ENCODE peak calls at places on chromosomes 16 and 17, in seven cellular contexts. E, G, X, S, W, L and C are unnamed samples.

GRCh38 chr17:10349403-10349802 is 23.4 kb downstream of the MYH13 start:
- DNase-seq in W (peak), L (peak), G (no peak), X (no peak), S (no peak), E (no peak), C (no peak)

GRCh38 chr16:1363501-1364041 is 11.8 kb downstream of the GNPTG start:
- DNase-seq in G (peak), L (peak), W (peak), X (peak), S (peak), E (peak), C (peak)

GRCh38 chr17:77596491-77597420 is 361.7 kb upstream of the TNRC6C start:
- DNase-seq in G (no peak), E (no peak), S (no peak), X (no peak), L (no peak), W (no peak), C (no peak)

GRCh38 chr17:51640108-51640622 is 379.8 kb downstream of the UTP18 start:
- DNase-seq in E (peak), W (peak), X (no peak), G (peak), S (peak), L (peak), C (peak)

GRCh38 chr17:40035162-40035559 is 19.0 kb downstream of the MED24 start:
- DNase-seq in G (peak), S (no peak), X (peak), E (no peak), W (peak), L (peak), C (peak)

GRCh38 chr17:44584498-44584897 is 27.2 kb downstream of the FZD2 start:
- DNase-seq in S (no peak), G (no peak), L (no peak), W (no peak), X (no peak), E (no peak), C (no peak)

GRCh38 chr17:41984454-41984853 is 17.9 kb downstream of the CNP start:
- DNase-seq in S (no peak), X (no peak), W (no peak), E (no peak), L (no peak), G (no peak), C (no peak)

GRCh38 chr17:13477180-13477611 is 124.5 kb downstream of the HS3ST3A1 start:
- DNase-seq in L (no peak), E (no peak), G (no peak), X (peak), W (no peak), S (peak), C (no peak)

GRCh38 chr17:59370580-59371299 is 39.3 kb downstream of the YPEL2 start:
- DNase-seq in X (no peak), L (peak), G (no peak), S (no peak), W (no peak), E (no peak), C (no peak)

GRCh38 chr16:2090819-2091721 is 43.3 kb downstream of the TSC2 start:
- DNase-seq in X (no peak), W (peak), E (peak), S (no peak), G (no peak), L (peak), C (peak)

GRCh38 chr16:25027781-25028180 is 12.6 kb upstream of the ARHGAP17 start:
- DNase-seq in L (no peak), S (no peak), E (no peak), W (no peak), G (no peak), X (no peak), C (no peak)

GRCh38 chr17:72338847-72339790 is 218.3 kb downstream of the SOX9 start:
- DNase-seq in X (peak), W (peak), G (peak), L (no peak), E (peak), S (peak), C (no peak)

GRCh38 chr17:38883592-38884526 is 14.0 kb downstream of the LASP1 start:
- DNase-seq in G (no peak), L (peak), S (peak), E (no peak), W (no peak), X (no peak), C (no peak)

GRCh38 chr17:73412914-73413313 is 101.1 kb upstream of the CDC42EP4 start:
- DNase-seq in S (no peak), G (no peak), L (no peak), W (no peak), E (no peak), X (no peak), C (no peak)

GRCh38 chr16:71645450-71645849 is 19.5 kb downstream of the MARVELD3 start:
- DNase-seq in E (no peak), W (peak), L (peak), G (peak), S (peak), X (peak), C (peak)

GRCh38 chr17:79137791-79138190 is 63.2 kb downstream of the ENGASE start:
- DNase-seq in W (peak), X (no peak), S (no peak), E (no peak), G (no peak), L (no peak), C (no peak)

GRCh38 chr16:68644715-68645493 is at the start of gene CDH3:
- DNase-seq in W (peak), G (no peak), E (peak), X (no peak), L (peak), S (peak), C (no peak)

GRCh38 chr16:29820271-29820701 is at the start of gene MVP:
- DNase-seq in L (no peak), S (peak), W (peak), E (peak), G (peak), X (peak), C (peak)

GRCh38 chr17:81247339-81247990 is 8.3 kb downstream of the NDUFAF8 start:
- DNase-seq in W (no peak), L (no peak), S (no peak), G (no peak), X (no peak), E (no peak), C (no peak)

GRCh38 chr16:65641049-65641448 is 519.2 kb upstream of the CDH11 start:
- DNase-seq in G (no peak), L (no peak), S (no peak), X (no peak), E (no peak), W (no peak), C (no peak)

GRCh38 chr17:8720596-8720995 is 24.0 kb downstream of the CCDC42 start:
- DNase-seq in G (no peak), W (no peak), S (no peak), E (no peak), L (no peak), X (no peak), C (no peak)

GRCh38 chr17:17114592-17115225 is 72.5 kb downstream of the MPRIP start:
- DNase-seq in X (no peak), E (no peak), S (no peak), L (no peak), W (no peak), G (no peak), C (no peak)

GRCh38 chr17:59620518-59621259 is 994 bp downstream of the CLTC start:
- DNase-seq in E (peak), S (peak), G (peak), X (no peak), L (peak), W (peak), C (peak)

GRCh38 chr16:75060708-75061107 is 55.9 kb downstream of the LDHD start:
- DNase-seq in X (no peak), W (no peak), G (no peak), L (no peak), S (no peak), E (no peak), C (no peak)

GRCh38 chr17:27572665-27573064 is 58.3 kb upstream of the LGALS9 start:
- DNase-seq in L (no peak), W (no peak), S (no peak), E (no peak), X (peak), G (no peak), C (no peak)

GRCh38 chr17:39688945-39689344 is 1.1 kb upstream of the PGAP3 start:
- DNase-seq in W (no peak), E (no peak), L (peak), G (no peak), S (no peak), X (no peak), C (no peak)

GRCh38 chr16:9755076-9755475 is 427.2 kb downstream of the GRIN2A start:
- DNase-seq in E (no peak), L (no peak), G (no peak), S (no peak), W (no peak), X (no peak), C (no peak)

GRCh38 chr17:50181155-50181554 is 15.3 kb downstream of the SGCA start:
- DNase-seq in G (no peak), E (no peak), L (no peak), S (no peak), W (no peak), X (no peak), C (no peak)

GRCh38 chr16:51045186-51045585 is 105.9 kb downstream of the SALL1 start:
- DNase-seq in L (no peak), E (no peak), S (no peak), W (no peak), G (no peak), X (no peak), C (no peak)

GRCh38 chr17:2020721-2021120 is 4.4 kb downstream of the RTN4RL1 start:
- DNase-seq in E (no peak), G (no peak), W (no peak), X (no peak), L (no peak), S (no peak), C (no peak)
- H3K4me2 ChIP-seq in E (no peak), G (no peak), W (no peak), X (no peak), L (no peak), S (no peak), C (no peak)

GRCh38 chr17:57356722-57357391 is 100.5 kb downstream of the MSI2 start:
- DNase-seq in X (no peak), W (no peak), G (no peak), E (no peak), S (no peak), L (peak), C (peak)

GRCh38 chr17:57356153-57356721 is 99.9 kb downstream of the MSI2 start:
- DNase-seq in L (no peak), E (no peak), W (no peak), X (no peak), S (no peak), G (no peak), C (peak)

GRCh38 chr17:57352658-57353057 is 96.3 kb downstream of the MSI2 start:
- DNase-seq in E (no peak), L (no peak), W (no peak), S (no peak), G (no peak), X (no peak), C (no peak)

GRCh38 chr17:57355090-57355859 is 99.0 kb downstream of the MSI2 start:
- DNase-seq in L (no peak), S (no peak), E (no peak), G (no peak), X (no peak), W (no peak), C (peak)

DNA sequence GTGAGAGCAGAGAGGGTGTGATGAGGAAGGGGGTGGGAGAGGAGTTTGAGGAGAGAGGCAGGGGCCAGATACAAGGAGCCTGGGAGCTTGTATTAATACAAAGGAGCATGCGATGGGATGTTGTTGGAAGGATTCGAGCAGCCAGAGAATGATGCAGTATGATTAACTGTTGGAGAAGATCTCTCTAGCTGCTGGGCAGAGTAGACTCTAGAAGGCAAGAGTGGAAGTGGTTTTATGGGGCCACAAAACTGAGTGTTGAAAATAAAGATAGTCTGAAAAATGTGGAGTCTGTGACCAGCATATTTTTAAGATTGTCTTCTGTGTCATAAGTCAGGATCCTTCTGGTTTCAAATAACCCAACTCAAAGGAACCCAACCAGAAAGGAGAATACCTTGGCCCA is 98.3 kb downstream of the MSI2 start:
- DNase-seq in S (no peak), E (no peak), W (no peak), X (no peak), L (no peak), G (no peak), C (peak)
- H3K4me3 ChIP-seq in S (no peak), E (no peak), W (no peak), X (no peak), L (no peak), G (no peak), C (no peak)

GRCh38 chr17:1377334-1377733 is 22.7 kb downstream of the YWHAE start:
- DNase-seq in S (no peak), L (no peak), E (no peak), X (no peak), W (no peak), G (no peak), C (peak)
- H3K4me2 ChIP-seq in S (no peak), L (no peak), E (no peak), X (peak), W (no peak), G (no peak), C (peak)

GRCh38 chr16:86498661-86499493 is 11.4 kb upstream of the FOXF1 start:
- DNase-seq in S (no peak), L (peak), W (no peak), G (no peak), X (peak), E (no peak), C (no peak)
- H3K4me3 ChIP-seq in S (no peak), L (no peak), W (no peak), G (peak), X (peak), E (no peak), C (no peak)

GRCh38 chr17:28747801-28748750 is 4.3 kb downstream of the TRAF4 start:
- DNase-seq in L (no peak), G (no peak), E (no peak), W (no peak), S (no peak), X (no peak), C (no peak)

GRCh38 chr17:28751600-28752366 is 8.0 kb downstream of the TRAF4 start:
- DNase-seq in X (no peak), L (no peak), E (no peak), G (no peak), W (no peak), S (no peak), C (no peak)

GRCh38 chr17:28749516-28750177 is 5.8 kb downstream of the TRAF4 start:
- DNase-seq in S (no peak), G (no peak), E (no peak), X (no peak), W (no peak), L (no peak), C (no peak)

GRCh38 chr17:28748852-28749515 is 5.2 kb downstream of the TRAF4 start:
- DNase-seq in E (no peak), L (no peak), G (no peak), X (no peak), S (no peak), W (no peak), C (no peak)

DNA sequence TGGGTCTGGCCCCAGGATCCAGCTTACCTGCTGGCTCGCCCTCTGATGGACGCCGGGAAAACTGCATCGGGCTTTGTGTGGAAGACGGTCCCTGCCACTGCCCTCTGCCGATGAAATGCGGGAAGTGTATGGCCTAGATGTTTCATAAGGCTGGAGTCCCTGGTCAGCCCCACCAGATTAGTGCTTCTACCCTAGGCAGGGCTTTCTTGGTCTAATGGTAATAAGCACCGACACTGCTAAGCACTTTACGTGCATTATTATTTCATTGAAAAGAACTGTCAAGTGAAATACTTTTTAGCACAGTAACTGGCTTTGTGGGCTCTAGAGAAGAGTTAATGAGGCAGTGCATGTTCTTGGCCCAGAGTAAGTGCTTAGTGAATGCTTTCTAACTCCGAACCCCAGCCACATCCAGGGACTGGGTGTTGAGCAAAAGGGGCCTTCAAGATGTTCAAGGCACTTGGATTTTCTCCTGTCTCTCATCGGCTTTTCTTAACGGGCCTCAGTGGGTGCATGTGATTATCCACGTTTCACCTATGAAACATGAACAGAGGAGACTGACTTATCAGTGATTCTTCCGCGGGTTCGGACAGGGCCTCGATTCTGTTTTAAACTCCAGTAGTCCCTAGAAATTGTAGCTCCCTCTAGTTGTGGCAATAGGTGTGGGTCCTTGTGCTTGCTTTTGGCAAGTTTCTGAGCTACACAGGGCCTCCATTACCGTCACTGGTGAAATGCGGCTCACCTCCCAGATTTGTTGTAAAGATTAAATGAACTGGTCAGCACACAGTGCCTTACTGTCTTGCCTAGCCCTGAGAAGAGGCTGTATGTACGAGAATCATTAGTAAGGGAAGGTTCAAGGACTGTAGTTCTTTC is 6.6 kb downstream of the TRAF4 start:
- DNase-seq in G (peak), X (peak), E (peak), W (peak), S (peak), L (peak), C (peak)
- H3K4me2 ChIP-seq in G (peak), X (no peak), E (peak), W (no peak), S (no peak), L (no peak), C (no peak)

GRCh38 chr16:76343761-76344160 is 66.6 kb downstream of the CNTNAP4 start:
- DNase-seq in E (no peak), W (no peak), L (no peak), X (no peak), G (no peak), S (no peak), C (no peak)

GRCh38 chr16:76346210-76346609 is 69.0 kb downstream of the CNTNAP4 start:
- DNase-seq in E (no peak), X (no peak), L (no peak), G (no peak), W (no peak), S (no peak), C (no peak)

DNA sequence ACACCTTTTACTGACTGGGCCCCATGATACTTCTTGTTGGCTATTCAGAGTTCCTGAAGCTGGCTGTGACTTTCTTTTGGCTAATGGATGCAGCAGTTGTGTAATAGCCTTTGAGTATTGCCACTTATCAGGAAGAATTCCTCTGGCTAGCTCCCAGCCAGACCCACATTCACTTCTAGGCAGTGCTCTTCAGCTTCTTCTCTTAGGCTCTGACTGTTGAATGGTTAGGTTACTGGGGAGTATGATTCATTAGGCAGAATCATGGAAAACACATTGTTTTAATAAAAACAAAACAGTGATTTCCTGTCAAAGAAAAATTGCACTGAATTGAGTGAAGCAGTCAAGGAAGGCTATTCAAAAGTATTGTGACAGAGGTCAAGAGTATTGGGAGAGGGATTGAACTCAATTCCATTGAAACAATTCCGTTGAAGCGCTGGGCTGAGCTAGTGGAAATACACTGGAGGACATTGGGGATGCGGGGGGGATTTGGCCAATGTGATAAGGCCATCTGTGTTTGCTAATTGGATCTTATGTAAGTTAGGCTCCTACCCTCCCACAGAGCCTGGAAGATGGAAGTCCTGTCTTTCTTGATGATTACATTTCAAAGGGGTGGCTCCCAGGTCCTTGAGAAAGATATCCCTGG is 68.0 kb downstream of the CNTNAP4 start:
- DNase-seq in G (no peak), E (no peak), X (no peak), S (no peak), W (no peak), L (no peak), C (no peak)
- H3K4me3 ChIP-seq in G (no peak), E (no peak), X (no peak), S (no peak), W (no peak), L (no peak), C (no peak)